ENCODE peak calls at places on chromosomes 13 and 19, in ten cellular contexts. M is pancreas; Y is psoas muscle; G is neuronal stem cell; K is mammary epithelial cell; I is CD4-positive, alpha-beta memory T cell; S is mesenchymal stem cell; V is suprapubic skin; Q is adipocyte; F is IMR-90. T is an unnamed sample.

GRCh38 chr13:40624338-40624737 is 42.1 kb downstream of the FOXO1 start:
- DNase-seq in M (no peak), Y (no peak), G (no peak), K (peak; percentile 36), I (no peak), S (no peak), V (no peak), Q (no peak), F (no peak), T (no peak)

GRCh38 chr19:45852145-45852750 is 10.7 kb downstream of the SYMPK start:
- DNase-seq in M (no peak), Y (peak; percentile 17), G (no peak), K (no peak), I (no peak), S (no peak), V (no peak), Q (no peak), F (no peak), T (no peak)

GRCh38 chr13:22198656-22199217 is 527.9 kb downstream of the FGF9 start:
- DNase-seq in M (no peak), Y (no peak), G (no peak), K (no peak), I (no peak), S (peak; percentile 0), V (no peak), Q (no peak), F (no peak), T (no peak)

GRCh38 chr13:95437561-95437960 is 115.0 kb upstream of the CLDN10 start:
- DNase-seq in M (no peak), Y (no peak), G (no peak), K (no peak), I (no peak), S (peak; percentile 13), V (no peak), Q (no peak), F (no peak), T (no peak)

GRCh38 chr13:99357149-99357596 is 50.0 kb upstream of the GPR183 start:
- DNase-seq in M (no peak), Y (peak; percentile 39), G (no peak), K (no peak), I (peak; percentile 62), S (peak; percentile 92), V (no peak), Q (peak; percentile 53), F (peak; percentile 91), T (no peak)

GRCh38 chr19:45863840-45864628 is at the start of gene FOXA3:
- DNase-seq in M (peak; percentile 91), Y (peak; percentile 70), G (no peak), K (no peak), I (peak; percentile 56), S (peak; percentile 62), V (no peak), Q (peak; percentile 65), F (peak; percentile 17), T (peak; percentile 56)

GRCh38 chr19:6138511-6138910 is 3.0 kb downstream of the ACSBG2 start:
- DNase-seq in M (no peak), Y (no peak), G (no peak), K (no peak), I (no peak), S (no peak), V (no peak), Q (no peak), F (no peak), T (no peak)

GRCh38 chr19:16301999-16302694 is 22.5 kb upstream of the KLF2 start:
- DNase-seq in M (no peak), Y (peak; percentile 84), G (no peak), K (peak; percentile 64), I (no peak), S (no peak), V (no peak), Q (no peak), F (peak; percentile 54), T (no peak)

GRCh38 chr13:99064624-99065249 is 86.9 kb upstream of the DOCK9 start:
- DNase-seq in M (no peak), Y (no peak), G (no peak), K (no peak), I (no peak), S (no peak), V (no peak), Q (no peak), F (no peak), T (no peak)

GRCh38 chr19:17450264-17451075 is 2.0 kb upstream of the TMEM221 start:
- DNase-seq in M (no peak), Y (no peak), G (no peak), K (peak; percentile 98), I (no peak), S (no peak), V (no peak), Q (no peak), F (no peak), T (no peak)

GRCh38 chr13:24644051-24644450 is 36.2 kb upstream of the ATP12A start:
- DNase-seq in M (no peak), Y (no peak), G (no peak), K (no peak), I (no peak), S (peak; percentile 45), V (no peak), Q (peak; percentile 77), F (peak; percentile 51), T (no peak)

GRCh38 chr19:48368942-48369341 is 4.8 kb downstream of the SYNGR4 start:
- DNase-seq in M (no peak), Y (no peak), G (no peak), K (no peak), I (no peak), S (no peak), V (no peak), Q (no peak), F (no peak), T (no peak)

GRCh38 chr19:40241809-40242384 is 15.4 kb upstream of the CCNP start:
- DNase-seq in M (no peak), Y (peak; percentile 74), G (no peak), K (no peak), I (no peak), S (no peak), V (no peak), Q (no peak), F (no peak), T (no peak)

GRCh38 chr19:49916839-49917733 is 11.9 kb upstream of the ATF5 start:
- DNase-seq in M (no peak), Y (no peak), G (no peak), K (no peak), I (no peak), S (no peak), V (no peak), Q (no peak), F (no peak), T (no peak)

GRCh38 chr13:32581177-32581786 is 5.0 kb upstream of the PDS5B start:
- DNase-seq in M (no peak), Y (no peak), G (no peak), K (no peak), I (peak; percentile 19), S (peak; percentile 35), V (no peak), Q (peak; percentile 76), F (peak; percentile 47), T (no peak)

GRCh38 chr19:40266912-40267600 is 18.1 kb downstream of the AKT2 start:
- DNase-seq in M (no peak), Y (no peak), G (no peak), K (no peak), I (no peak), S (no peak), V (no peak), Q (no peak), F (no peak), T (no peak)

GRCh38 chr13:31198524-31198923 is 1.3 kb upstream of the B3GLCT start:
- DNase-seq in M (no peak), Y (no peak), G (no peak), K (no peak), I (no peak), S (no peak), V (no peak), Q (no peak), F (no peak), T (no peak)
- H3K9me3 ChIP-seq in M (no peaks in the 10 kb centered on the region), Y (no peaks in the 10 kb centered on the region), G (no peaks in the 10 kb centered on the region), K (no peaks in the 10 kb centered on the region), I (no peaks in the 10 kb centered on the region), S (no peaks in the 10 kb centered on the region), V (no peaks in the 10 kb centered on the region), Q (no peaks in the 10 kb centered on the region), F (no peaks in the 10 kb centered on the region), T (no peaks in the 10 kb centered on the region)

GRCh38 chr19:54608792-54609191 is 15.4 kb downstream of the LILRA1 start:
- DNase-seq in M (no peak), Y (no peak), G (no peak), K (no peak), I (no peak), S (no peak), V (no peak), Q (no peak), F (no peak), T (no peak)
- H3K9me3 ChIP-seq in M (no peaks in the 10 kb centered on the region), Y (no peaks in the 10 kb centered on the region), G (peaks cover 40% of the 10 kb centered on the region), K (peaks cover 23% of the 10 kb centered on the region), I (no peaks in the 10 kb centered on the region), S (peaks cover 24% of the 10 kb centered on the region), V (peaks cover 28% of the 10 kb centered on the region), Q (peaks cover 13% of the 10 kb centered on the region), F (peaks cover 30% of the 10 kb centered on the region), T (no peaks in the 10 kb centered on the region)

GRCh38 chr19:27709496-27709895 is 1503.5 kb downstream of the UQCRFS1 start:
- DNase-seq in M (no peak), Y (no peak), G (no peak), K (no peak), I (no peak), S (no peak), V (no peak), Q (no peak), F (no peak), T (no peak)

DNA sequence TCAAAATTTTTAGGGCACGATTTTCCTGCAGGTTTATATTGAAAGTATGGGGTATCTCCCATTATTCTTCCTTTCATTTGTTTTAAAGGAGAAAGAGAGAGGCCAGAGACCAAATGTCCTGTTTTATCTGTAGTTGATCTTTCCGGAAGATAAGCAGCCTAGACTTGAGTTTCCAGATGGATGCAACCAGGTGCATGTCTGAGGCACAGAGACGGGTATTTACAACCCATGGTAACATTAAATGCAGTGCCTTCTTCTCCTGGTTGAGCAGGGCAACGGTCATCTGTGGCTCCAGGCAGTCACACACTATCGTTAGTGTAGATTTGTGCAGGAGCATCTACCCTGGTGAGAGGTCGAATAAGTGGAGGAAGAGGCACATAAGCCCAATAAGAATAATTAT is 1507.1 kb downstream of the UQCRFS1 start:
- DNase-seq in M (no peak), Y (no peak), G (no peak), K (no peak), I (no peak), S (no peak), V (no peak), Q (no peak), F (no peak), T (no peak)
- H3K9me3 ChIP-seq in M (no peaks in the 10 kb centered on the region), Y (no peaks in the 10 kb centered on the region), G (peaks cover 2% of the 10 kb centered on the region), K (no peaks in the 10 kb centered on the region), I (no peaks in the 10 kb centered on the region), S (peaks cover 26% of the 10 kb centered on the region), V (peaks cover 11% of the 10 kb centered on the region), Q (peaks cover 6% of the 10 kb centered on the region), F (peaks cover 3% of the 10 kb centered on the region), T (no peaks in the 10 kb centered on the region)

DNA sequence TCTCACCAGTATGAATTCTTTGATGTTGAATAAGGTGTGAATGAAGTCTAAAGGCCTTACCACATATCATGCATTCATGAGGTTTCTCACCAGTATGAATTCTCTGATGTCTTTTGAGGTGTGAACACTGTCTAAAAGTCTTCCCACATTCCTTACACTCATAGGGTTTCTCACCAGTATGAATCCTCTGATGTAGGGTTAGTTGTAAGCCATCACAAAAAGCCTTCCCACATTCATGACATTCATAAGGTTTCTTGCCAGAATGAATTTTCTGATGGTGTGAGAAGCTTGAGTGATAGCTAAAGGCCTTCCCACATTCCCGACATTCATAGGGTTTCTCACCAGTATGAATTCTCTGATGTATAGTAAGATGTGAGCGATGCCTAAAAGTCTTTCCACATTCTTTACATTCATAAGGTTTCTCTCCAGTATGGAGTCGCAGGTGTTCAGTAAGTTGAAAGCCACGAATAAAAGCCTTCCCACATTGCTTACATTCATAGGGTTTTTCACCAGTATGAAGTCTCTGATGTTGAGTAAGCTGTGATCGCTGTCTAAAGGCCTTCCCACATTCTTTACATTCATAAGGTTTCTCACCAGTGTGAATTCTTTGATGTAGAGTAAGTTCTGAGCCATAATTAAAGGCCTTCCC is 27.7 kb downstream of the ZNF461 start:
- DNase-seq in M (no peak), Y (no peak), G (no peak), K (peak; percentile 0), I (no peak), S (peak; percentile 16), V (no peak), Q (no peak), F (no peak), T (no peak)
- H3K9me3 ChIP-seq in M (peaks cover 34% of the 10 kb centered on the region), Y (peaks cover 99% of the 10 kb centered on the region), G (peaks cover 22% of the 10 kb centered on the region), K (peaks cover 56% of the 10 kb centered on the region), I (peaks cover 13% of the 10 kb centered on the region), S (peaks cover 92% of the 10 kb centered on the region), V (peaks cover 79% of the 10 kb centered on the region), Q (peaks cover 99% of the 10 kb centered on the region), F (peaks cover 80% of the 10 kb centered on the region), T (peaks cover 49% of the 10 kb centered on the region)